ENCODE peak calls at places on chromosomes 16 and 17, in five cellular contexts. One of them, this sample, is unnamed.

GRCh38 chr17:36870618-36871002 is 66.7 kb upstream of the LHX1 start:
- DNase-seq in H1: no peak
- DNase-seq in IMR-90: no peak
- DNase-seq in H9: peak
- DNase-seq in trophoblast cell: no peak
- DNase-seq in this sample: no peak

GRCh38 chr17:57480438-57481196 is 224.3 kb downstream of the MSI2 start:
- DNase-seq in H9: no peak
- DNase-seq in H1: no peak
- DNase-seq in trophoblast cell: peak
- DNase-seq in IMR-90: peak
- DNase-seq in this sample: no peak

GRCh38 chr17:4881761-4882555 is 17.4 kb upstream of the C17orf107 start:
- DNase-seq in H9: peak
- DNase-seq in H1: peak
- DNase-seq in IMR-90: peak
- DNase-seq in trophoblast cell: peak
- DNase-seq in this sample: peak

GRCh38 chr16:66271074-66272060 is 95.1 kb upstream of the CDH5 start:
- DNase-seq in H1: no peak
- DNase-seq in H9: peak
- DNase-seq in IMR-90: no peak
- DNase-seq in trophoblast cell: no peak
- DNase-seq in this sample: no peak

GRCh38 chr17:70521821-70522256 is 352.5 kb downstream of the KCNJ2 start:
- DNase-seq in IMR-90: peak
- DNase-seq in H9: no peak
- DNase-seq in trophoblast cell: no peak
- DNase-seq in H1: no peak
- DNase-seq in this sample: no peak

GRCh38 chr17:15392326-15392739 is 50.9 kb upstream of the TEKT3 start:
- DNase-seq in IMR-90: peak
- DNase-seq in H9: no peak
- DNase-seq in H1: no peak
- DNase-seq in trophoblast cell: no peak
- DNase-seq in this sample: no peak

GRCh38 chr16:9077001-9077809 is 14.2 kb upstream of the HAPSTR1 start:
- DNase-seq in H1: no peak
- DNase-seq in IMR-90: peak
- DNase-seq in trophoblast cell: peak
- DNase-seq in H9: no peak
- DNase-seq in this sample: no peak

GRCh38 chr17:29640413-29640812 is 17.7 kb upstream of the CORO6 start:
- DNase-seq in IMR-90: peak
- DNase-seq in H1: no peak
- DNase-seq in trophoblast cell: peak
- DNase-seq in H9: no peak
- DNase-seq in this sample: no peak

GRCh38 chr16:85420501-85421337 is 192.4 kb upstream of the GSE1 start:
- DNase-seq in IMR-90: peak
- DNase-seq in H1: peak
- DNase-seq in trophoblast cell: peak
- DNase-seq in H9: peak
- DNase-seq in this sample: peak

GRCh38 chr17:50660042-50660886 is 25.6 kb downstream of the ABCC3 start:
- DNase-seq in IMR-90: peak
- DNase-seq in H1: no peak
- DNase-seq in H9: no peak
- DNase-seq in trophoblast cell: no peak
- DNase-seq in this sample: no peak

GRCh38 chr17:66432996-66433556 is 130.7 kb downstream of the PRKCA start:
- DNase-seq in H9: no peak
- DNase-seq in IMR-90: peak
- DNase-seq in H1: no peak
- DNase-seq in trophoblast cell: no peak
- DNase-seq in this sample: no peak

GRCh38 chr16:22229881-22230280 is 23.8 kb downstream of the EEF2K start:
- DNase-seq in trophoblast cell: no peak
- DNase-seq in H9: no peak
- DNase-seq in H1: no peak
- DNase-seq in IMR-90: no peak
- DNase-seq in this sample: no peak

GRCh38 chr16:22235839-22236745 is 30.0 kb downstream of the EEF2K start:
- DNase-seq in IMR-90: no peak
- DNase-seq in H9: no peak
- DNase-seq in trophoblast cell: no peak
- DNase-seq in H1: no peak
- DNase-seq in this sample: no peak

GRCh38 chr16:22233050-22233405 is 26.9 kb downstream of the EEF2K start:
- DNase-seq in H9: no peak
- DNase-seq in trophoblast cell: no peak
- DNase-seq in IMR-90: no peak
- DNase-seq in H1: no peak
- DNase-seq in this sample: no peak

DNA sequence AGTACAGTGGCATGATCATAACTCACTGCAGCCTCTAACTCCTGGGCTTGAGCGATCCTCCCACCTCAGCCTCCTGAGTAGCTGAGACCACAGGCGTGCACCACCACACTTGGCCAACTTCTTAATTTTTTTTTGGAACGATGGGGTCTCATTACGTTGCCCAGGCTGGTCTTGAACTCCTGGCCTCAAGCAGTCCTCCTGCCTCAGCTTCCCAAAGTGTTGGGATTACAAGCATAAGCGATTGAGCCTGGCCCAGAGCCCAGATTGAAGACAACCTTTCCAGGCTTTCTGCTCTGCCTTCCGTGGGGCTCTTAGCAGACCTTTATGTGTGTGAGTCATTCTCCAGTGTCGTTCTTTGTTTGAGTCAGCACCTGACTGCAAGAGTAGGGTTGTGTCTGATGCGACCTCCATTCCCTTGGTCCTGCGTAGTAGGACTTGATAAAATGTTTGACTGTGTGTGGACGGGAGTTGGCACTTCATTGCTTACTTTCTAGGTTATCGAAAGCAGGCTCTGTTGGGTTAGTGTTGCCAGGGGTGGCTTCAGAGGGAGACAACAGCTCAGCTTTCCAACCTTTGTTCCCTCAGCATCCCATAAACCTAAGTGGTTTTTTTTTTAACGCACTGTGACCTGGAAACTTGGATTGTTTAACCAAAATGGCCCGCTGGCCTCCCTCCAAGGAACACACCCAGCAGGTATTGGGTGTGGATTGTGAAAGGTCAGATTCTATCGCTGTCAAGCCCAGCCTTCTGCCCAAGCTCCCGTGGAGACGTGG is 26.4 kb downstream of the EEF2K start:
- DNase-seq in H1: no peak
- DNase-seq in trophoblast cell: peak
- DNase-seq in IMR-90: peak
- DNase-seq in H9: no peak
- DNase-seq in this sample: no peak
- H3K4me2 ChIP-seq in H1: no peak
- H3K4me2 ChIP-seq in trophoblast cell: no peak
- H3K4me2 ChIP-seq in IMR-90: no peak
- H3K4me2 ChIP-seq in H9: no peak
- H3K4me2 ChIP-seq in this sample: no peak

DNA sequence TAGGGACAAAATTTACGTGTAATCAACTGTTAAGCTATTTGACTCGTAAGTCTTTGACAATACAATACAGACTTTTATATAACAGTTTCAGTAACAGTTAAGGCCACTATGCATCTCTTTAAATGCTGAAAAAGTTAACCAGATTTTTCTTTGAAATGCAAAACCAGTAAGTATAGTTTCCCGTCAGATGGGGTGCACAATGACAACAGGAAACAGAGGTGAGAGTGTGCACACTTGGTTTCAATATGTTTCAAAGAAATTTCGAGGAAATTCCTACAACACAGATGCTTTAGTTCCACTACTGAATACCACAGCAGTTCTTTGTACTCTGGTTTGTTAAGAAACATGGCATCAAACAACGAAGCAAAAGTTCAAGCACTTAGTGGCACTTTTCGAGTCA is 48.4 kb downstream of the RNF157 start:
- DNase-seq in H1: no peak
- DNase-seq in trophoblast cell: no peak
- DNase-seq in IMR-90: no peak
- DNase-seq in H9: no peak
- DNase-seq in this sample: no peak
- H2AFZ ChIP-seq in H1: no peak
- H2AFZ ChIP-seq in trophoblast cell: no peak
- H2AFZ ChIP-seq in IMR-90: no peak
- H2AFZ ChIP-seq in H9: no peak
- H2AFZ ChIP-seq in this sample: peak

GRCh38 chr17:78330570-78331224 is 29.2 kb downstream of the SOCS3 start:
- DNase-seq in H9: no peak
- DNase-seq in IMR-90: no peak
- DNase-seq in trophoblast cell: no peak
- DNase-seq in H1: no peak
- DNase-seq in this sample: no peak
- H3K18ac ChIP-seq in H9: no peak
- H3K18ac ChIP-seq in IMR-90: peak
- H3K18ac ChIP-seq in trophoblast cell: no peak
- H3K18ac ChIP-seq in H1: no peak
- H3K18ac ChIP-seq in this sample: peak

DNA sequence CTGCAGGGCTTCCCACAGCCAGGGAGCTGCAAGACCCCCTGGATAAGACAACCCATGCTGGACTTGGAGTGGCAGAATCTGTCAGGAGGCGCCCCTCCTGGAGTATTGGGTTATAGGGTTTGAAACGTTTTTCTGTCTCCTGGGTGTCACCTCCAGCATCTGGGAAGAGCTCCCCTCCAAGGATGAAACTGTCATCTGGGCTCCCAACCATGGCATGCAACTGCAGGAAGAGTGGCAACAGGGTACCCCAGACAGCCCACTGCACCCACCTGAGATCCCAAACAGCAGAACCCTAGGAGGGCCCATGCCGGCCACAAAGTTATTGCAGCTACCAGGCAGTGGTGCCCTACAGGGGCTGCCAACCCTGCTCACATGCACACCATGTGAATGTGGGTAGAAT is 636 bp upstream of the GSG1L start:
- DNase-seq in H1: no peak
- DNase-seq in H9: no peak
- DNase-seq in IMR-90: no peak
- DNase-seq in trophoblast cell: no peak
- DNase-seq in this sample: no peak
- H3K4me2 ChIP-seq in H1: peak
- H3K4me2 ChIP-seq in H9: no peak
- H3K4me2 ChIP-seq in IMR-90: no peak
- H3K4me2 ChIP-seq in trophoblast cell: no peak
- H3K4me2 ChIP-seq in this sample: no peak

GRCh38 chr16:69451166-69451565 is 26.7 kb downstream of the CYB5B start:
- DNase-seq in H9: no peak
- DNase-seq in H1: no peak
- DNase-seq in trophoblast cell: peak
- DNase-seq in IMR-90: no peak
- DNase-seq in this sample: no peak
- H2AFZ ChIP-seq in H9: no peak
- H2AFZ ChIP-seq in H1: no peak
- H2AFZ ChIP-seq in trophoblast cell: no peak
- H2AFZ ChIP-seq in IMR-90: no peak
- H2AFZ ChIP-seq in this sample: no peak

GRCh38 chr17:72394531-72394930 is 273.7 kb downstream of the SOX9 start:
- DNase-seq in H1: no peak
- DNase-seq in trophoblast cell: no peak
- DNase-seq in H9: no peak
- DNase-seq in IMR-90: no peak
- DNase-seq in this sample: no peak
- H3K18ac ChIP-seq in H1: no peak
- H3K18ac ChIP-seq in trophoblast cell: no peak
- H3K18ac ChIP-seq in H9: no peak
- H3K18ac ChIP-seq in IMR-90: peak
- H3K18ac ChIP-seq in this sample: no peak

GRCh38 chr17:34961093-34961911 is at the start of the genes CCT6B and ZNF830:
- DNase-seq in H9: peak
- DNase-seq in H1: peak
- DNase-seq in trophoblast cell: peak
- DNase-seq in IMR-90: peak
- DNase-seq in this sample: peak

DNA sequence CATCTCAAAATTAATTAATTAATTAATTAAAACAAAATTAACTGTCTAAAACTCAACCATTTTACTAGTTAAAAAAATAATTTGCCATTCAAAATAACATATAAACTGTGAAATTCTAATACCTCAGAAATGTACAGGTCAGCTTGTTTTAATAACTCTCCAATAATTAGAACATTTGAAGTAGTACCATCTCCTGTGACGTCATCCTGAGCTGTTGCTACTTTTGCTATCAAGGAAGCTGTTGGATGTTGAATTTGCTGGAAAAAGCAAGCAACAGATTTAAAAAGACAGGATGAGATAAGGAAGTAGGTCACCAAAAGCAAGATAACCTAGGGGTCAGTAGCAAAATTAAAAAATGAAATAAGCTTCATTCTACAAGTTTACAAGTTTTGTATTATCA is 2.8 kb downstream of the CCT6B start:
- DNase-seq in H9: no peak
- DNase-seq in trophoblast cell: no peak
- DNase-seq in H1: no peak
- DNase-seq in IMR-90: no peak
- DNase-seq in this sample: no peak
- H3K4me2 ChIP-seq in H9: no peak
- H3K4me2 ChIP-seq in trophoblast cell: no peak
- H3K4me2 ChIP-seq in H1: no peak
- H3K4me2 ChIP-seq in IMR-90: no peak
- H3K4me2 ChIP-seq in this sample: no peak

DNA sequence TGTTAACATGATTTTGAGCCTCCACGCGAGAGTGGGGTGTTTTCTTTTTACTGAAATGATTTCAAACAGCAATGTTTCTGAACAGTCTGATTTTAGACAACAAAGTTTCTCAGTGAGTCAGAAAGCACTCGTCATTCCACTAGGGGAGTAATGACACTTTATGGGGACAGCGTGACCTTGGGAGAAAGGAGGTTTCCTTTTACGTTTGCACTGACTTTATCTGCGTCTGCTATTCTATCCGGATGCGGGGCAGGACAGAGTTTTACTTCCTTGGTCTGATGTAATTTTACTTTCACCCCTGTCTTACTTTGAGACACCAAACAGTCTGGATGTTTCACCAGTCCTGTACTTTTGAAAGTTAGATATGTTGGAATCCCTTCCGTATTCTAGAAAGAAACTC is 20.7 kb downstream of the SLC47A1 start:
- DNase-seq in trophoblast cell: peak
- DNase-seq in IMR-90: no peak
- DNase-seq in H9: no peak
- DNase-seq in H1: no peak
- DNase-seq in this sample: no peak
- H2AFZ ChIP-seq in trophoblast cell: no peak
- H2AFZ ChIP-seq in IMR-90: no peak
- H2AFZ ChIP-seq in H9: no peak
- H2AFZ ChIP-seq in H1: no peak
- H2AFZ ChIP-seq in this sample: no peak

GRCh38 chr17:77957215-77957868 is 1.2 kb upstream of the TNRC6C start:
- DNase-seq in H1: no peak
- DNase-seq in trophoblast cell: peak
- DNase-seq in H9: no peak
- DNase-seq in IMR-90: peak
- DNase-seq in this sample: no peak
- H3K18ac ChIP-seq in H1: peak
- H3K18ac ChIP-seq in trophoblast cell: no peak
- H3K18ac ChIP-seq in H9: peak
- H3K18ac ChIP-seq in IMR-90: no peak
- H3K18ac ChIP-seq in this sample: peak